ENCODE peak calls at places on chromosomes 2 and 18, in six cellular contexts. U is neural progenitor cell, F is Karpas-422, R is K562, T is IMR-90, Y is colonic mucosa. X is an unnamed sample. For H3K36me3, the result is how much of the 10 kb centered on the place peaks cover.

GRCh38 chr2:215358891-215359575 is 47.2 kb downstream of the ATIC start:
- DNase-seq in U (no peak), F (no peak), R (no peak), T (peak), Y (no peak), X (no peak)

GRCh38 chr2:202717598-202718310 is 83.0 kb downstream of the FAM117B start:
- DNase-seq in U (no peak), F (no peak), R (no peak), T (no peak), Y (no peak), X (peak)

GRCh38 chr2:100630473-100630977 is 67.7 kb downstream of the PDCL3 start:
- DNase-seq in U (no peak), F (no peak), R (no peak), T (no peak), Y (no peak), X (no peak)

GRCh38 chr2:29747786-29748470 is 173.5 kb downstream of the ALK start:
- DNase-seq in U (peak), F (no peak), R (no peak), T (peak), Y (no peak), X (no peak)

GRCh38 chr18:25834061-25834460 is 256.4 kb downstream of the SS18 start:
- DNase-seq in U (no peak), F (peak), R (no peak), T (no peak), Y (no peak), X (no peak)

GRCh38 chr2:203252851-203253250 is 14.0 kb downstream of the CYP20A1 start:
- DNase-seq in U (no peak), F (no peak), R (no peak), T (no peak), Y (no peak), X (no peak)

GRCh38 chr18:12315911-12316310 is 7.9 kb downstream of the TUBB6 start:
- DNase-seq in U (no peak), F (no peak), R (no peak), T (no peak), Y (no peak), X (no peak)

GRCh38 chr2:228701506-228701905 is 520.0 kb upstream of the SPHKAP start:
- DNase-seq in U (no peak), F (no peak), R (no peak), T (no peak), Y (no peak), X (no peak)

GRCh38 chr2:210198326-210198725 is 26.9 kb downstream of the ACADL start:
- DNase-seq in U (no peak), F (no peak), R (no peak), T (peak), Y (no peak), X (no peak)

GRCh38 chr2:58893645-58894336 is 652.7 kb upstream of the FANCL start:
- DNase-seq in U (no peak), F (no peak), R (no peak), T (no peak), Y (no peak), X (no peak)

GRCh38 chr2:113838744-113839444 is 51.0 kb upstream of the ACTR3 start:
- DNase-seq in U (no peak), F (no peak), R (no peak), T (no peak), Y (no peak), X (no peak)

GRCh38 chr2:24513266-24513665 is 22.2 kb downstream of the NCOA1 start:
- DNase-seq in U (no peak), F (no peak), R (no peak), T (no peak), Y (no peak), X (no peak)

GRCh38 chr2:107132141-107132540 is 246.2 kb upstream of the ST6GAL2 start:
- DNase-seq in U (no peak), F (peak), R (no peak), T (no peak), Y (no peak), X (no peak)

GRCh38 chr2:33392366-33392765 is 84.1 kb upstream of the RASGRP3 start:
- DNase-seq in U (no peak), F (no peak), R (no peak), T (no peak), Y (no peak), X (peak)

GRCh38 chr2:48169066-48169724 is 262.9 kb upstream of the FBXO11 start:
- DNase-seq in U (no peak), F (no peak), R (no peak), T (no peak), Y (no peak), X (no peak)

GRCh38 chr2:234335676-234336228 is 161.1 kb downstream of the ARL4C start:
- DNase-seq in U (peak), F (no peak), R (no peak), T (peak), Y (peak), X (no peak)

GRCh38 chr2:28977176-28977875 is 3.8 kb upstream of the TOGARAM2 start:
- DNase-seq in U (no peak), F (no peak), R (no peak), T (no peak), Y (no peak), X (no peak)

GRCh38 chr2:122519366-122519765 is 763.9 kb downstream of the TSN start:
- DNase-seq in U (peak), F (peak), R (no peak), T (no peak), Y (no peak), X (peak)

DNA sequence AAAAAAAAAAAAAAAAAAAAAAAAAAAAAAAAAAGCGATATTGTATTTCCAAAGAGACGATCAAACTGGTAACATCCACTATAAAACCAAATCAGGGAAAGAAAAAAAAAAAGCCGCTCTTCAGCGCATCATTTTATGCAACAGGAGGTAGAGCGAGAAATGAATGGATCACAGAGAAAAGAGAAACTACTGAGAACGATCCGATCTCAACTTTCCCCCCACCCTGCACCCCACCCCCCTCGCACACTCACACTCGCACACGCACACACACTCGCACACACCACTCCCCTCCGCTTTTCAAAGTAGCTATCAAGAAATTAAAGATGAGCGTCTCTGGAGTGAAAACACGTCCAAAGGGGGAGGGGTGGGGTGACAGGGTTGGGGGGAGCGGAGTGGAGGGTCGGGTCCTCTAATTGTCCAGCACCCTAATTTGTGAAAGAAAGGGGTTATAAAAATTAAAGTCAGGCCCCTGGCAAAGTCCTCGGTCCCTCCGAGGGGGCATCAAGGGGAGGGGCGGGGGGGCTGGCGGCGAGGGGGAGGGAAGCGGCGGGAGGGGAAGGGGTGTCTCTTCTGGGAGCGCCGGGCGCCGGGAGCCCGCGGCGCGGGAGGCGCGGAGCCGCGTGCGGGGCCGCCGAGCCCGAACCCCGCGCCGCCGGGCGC is 521 bp downstream of the TCF4 start:
- DNase-seq in U (peak), F (peak), R (peak), T (peak), Y (peak), X (peak)
- H3K9ac ChIP-seq in U (peak), F (peak), R (peak), T (peak), Y (peak), X (peak)

GRCh38 chr2:43461461-43462073 is 134.3 kb downstream of the THADA start:
- DNase-seq in U (no peak), F (peak), R (no peak), T (no peak), Y (no peak), X (peak)

GRCh38 chr2:43460611-43461396 is 135.0 kb downstream of the THADA start:
- DNase-seq in U (no peak), F (no peak), R (no peak), T (no peak), Y (no peak), X (no peak)

GRCh38 chr2:43458002-43458628 is 137.7 kb downstream of the THADA start:
- DNase-seq in U (no peak), F (no peak), R (no peak), T (peak), Y (no peak), X (no peak)

GRCh38 chr2:43460141-43460540 is 135.7 kb downstream of the THADA start:
- DNase-seq in U (no peak), F (no peak), R (no peak), T (no peak), Y (no peak), X (no peak)

GRCh38 chr2:43459455-43459854 is 136.4 kb downstream of the THADA start:
- DNase-seq in U (no peak), F (no peak), R (no peak), T (peak), Y (no peak), X (no peak)
- H3K27ac ChIP-seq in U (no peak), F (no peak), R (no peak), T (no peak), Y (peak), X (no peak)

GRCh38 chr2:26366957-26367356 is 20.4 kb upstream of the ADGRF3 start:
- DNase-seq in U (no peak), F (no peak), R (no peak), T (no peak), Y (no peak), X (no peak)
- H3K36me3 ChIP-seq in U (under half), F (under half), R (half or more), T (under half), Y (under half), X (under half)

DNA sequence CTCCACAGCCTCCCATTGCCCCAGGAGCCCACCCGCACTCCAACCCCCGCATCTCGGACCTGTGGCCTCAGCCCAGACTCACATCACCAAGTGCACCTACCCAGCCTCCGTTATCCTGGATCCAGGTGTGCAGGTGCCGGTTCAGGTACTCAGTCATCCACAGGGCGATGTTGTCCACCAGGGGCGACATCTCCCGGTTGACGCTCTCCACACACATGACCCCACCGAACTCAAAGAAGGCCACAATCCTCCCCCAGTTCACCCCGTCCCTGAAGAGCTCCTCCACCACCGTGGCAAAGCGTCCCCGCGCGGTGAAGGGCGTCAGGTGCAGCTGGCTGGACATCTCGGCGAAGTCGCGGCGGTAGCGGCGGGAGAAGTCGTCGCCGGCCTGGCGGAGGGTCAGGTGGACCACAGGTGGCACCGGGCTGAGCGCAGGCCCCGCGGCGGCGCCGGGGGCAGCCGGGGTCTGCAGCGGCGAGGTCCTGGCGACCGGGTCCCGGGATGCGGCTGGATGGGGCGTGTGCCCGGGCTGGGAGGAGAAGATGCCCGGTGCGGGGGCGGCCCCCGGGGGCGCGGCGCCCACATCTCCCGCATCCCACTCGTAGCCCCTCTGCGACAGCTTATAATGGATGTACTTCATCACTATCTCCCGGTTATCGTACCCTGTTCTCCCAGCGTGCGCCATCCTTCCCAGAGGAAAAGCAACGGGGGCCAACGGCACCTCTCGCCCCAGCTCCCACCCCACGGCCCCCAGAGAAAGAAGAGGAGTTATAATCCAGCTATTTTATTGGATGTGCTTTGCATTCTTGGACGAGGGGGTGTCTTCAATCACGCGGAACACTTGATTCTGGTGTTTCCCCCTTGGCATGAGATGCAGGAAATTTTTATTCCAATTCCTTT is 1.3 kb downstream of the BCL2 start:
- DNase-seq in U (peak), F (peak), R (no peak), T (no peak), Y (peak), X (peak)
- H3K9ac ChIP-seq in U (no peak), F (peak), R (no peak), T (no peak), Y (peak), X (peak)

X was measured in MM.1S.